ENCODE peak calls at places on chromosomes 12 and 14, in ten cellular contexts. E, X, J, L, Z, H, Q, R, G and S are unnamed samples.

GRCh38 chr12:132414634-132415340 is 75.2 kb upstream of the FBRSL1 start:
- DNase-seq in G (peak), X (peak), L (peak), Z (peak), R (peak), E (peak), J (peak), Q (no peak), H (no peak), S (peak)

GRCh38 chr12:3004655-3005565 is 45.7 kb downstream of the TEAD4 start:
- DNase-seq in H (no peak), G (no peak), R (no peak), X (no peak), Q (no peak), J (peak), E (peak), Z (no peak), L (peak), S (no peak)

GRCh38 chr14:36975834-36976233 is 196.6 kb downstream of the SLC25A21 start:
- DNase-seq in R (no peak), E (no peak), J (no peak), L (no peak), H (no peak), G (no peak), X (no peak), Q (no peak), Z (no peak), S (no peak)

GRCh38 chr12:87690236-87690810 is 338.9 kb downstream of the C12orf50 start:
- DNase-seq in Z (no peak), L (no peak), J (no peak), R (no peak), E (no peak), X (no peak), H (no peak), Q (no peak), G (no peak), S (no peak)

GRCh38 chr12:115341442-115341841 is 657.5 kb upstream of the TBX3 start:
- DNase-seq in Q (peak), L (peak), Z (peak), R (no peak), J (peak), E (peak), G (no peak), H (peak), X (peak), S (peak)

GRCh38 chr12:58765076-58765475 is 155.2 kb downstream of the LRIG3 start:
- DNase-seq in J (no peak), E (no peak), R (no peak), G (no peak), Q (no peak), H (no peak), Z (peak), L (no peak), X (no peak), S (no peak)

GRCh38 chr12:21502164-21502496 is 541 bp downstream of the GOLT1B start:
- DNase-seq in E (peak), R (no peak), Q (no peak), H (no peak), X (no peak), L (peak), Z (peak), J (peak), G (no peak), S (no peak)

GRCh38 chr12:88752183-88752582 is 171.9 kb upstream of the KITLG start:
- DNase-seq in H (no peak), R (no peak), G (no peak), E (no peak), Z (no peak), Q (no peak), J (no peak), X (no peak), L (no peak), S (no peak)

GRCh38 chr12:64625243-64626077 is 15.2 kb downstream of the RASSF3 start:
- DNase-seq in H (no peak), L (peak), J (peak), R (no peak), E (peak), G (peak), X (peak), Z (peak), Q (no peak), S (no peak)

GRCh38 chr12:70815866-70816470 is 104.6 kb downstream of the PTPRR start:
- DNase-seq in L (no peak), X (no peak), G (no peak), H (no peak), R (no peak), J (no peak), Z (no peak), E (no peak), Q (no peak), S (no peak)

GRCh38 chr12:72025524-72025923 is 86.9 kb downstream of the TPH2 start:
- DNase-seq in Q (no peak), R (no peak), H (no peak), E (no peak), G (no peak), Z (no peak), L (no peak), J (no peak), X (no peak), S (no peak)

GRCh38 chr12:102022286-102022685 is 39.5 kb downstream of the WASHC3 start:
- DNase-seq in L (no peak), E (no peak), R (no peak), Z (no peak), X (no peak), G (no peak), H (no peak), J (no peak), Q (no peak), S (no peak)

GRCh38 chr12:111753144-111753881 is 13.4 kb upstream of the ALDH2 start:
- DNase-seq in Z (peak), H (no peak), E (peak), G (no peak), R (peak), J (peak), X (peak), L (peak), Q (no peak), S (no peak)

GRCh38 chr14:105248368-105249174 is at the start of gene BTBD6:
- DNase-seq in L (peak), Z (peak), G (peak), J (peak), R (peak), E (peak), H (peak), X (peak), Q (peak), S (peak)

GRCh38 chr12:19994970-19995369 is 373.4 kb upstream of the PDE3A start:
- DNase-seq in J (no peak), Z (peak), X (no peak), R (no peak), H (no peak), G (no peak), L (no peak), E (no peak), Q (no peak), S (no peak)

GRCh38 chr12:3200032-3200617 is 122.9 kb downstream of the TSPAN9 start:
- DNase-seq in G (no peak), Z (peak), E (peak), R (peak), H (no peak), L (peak), X (peak), J (peak), Q (no peak), S (peak)

GRCh38 chr12:1272132-1272531 is 281.1 kb downstream of the ERC1 start:
- DNase-seq in Z (no peak), X (no peak), L (no peak), R (no peak), Q (no peak), H (no peak), G (no peak), E (no peak), J (no peak), S (no peak)

GRCh38 chr14:81946808-81947798 is 413.4 kb upstream of the SEL1L start:
- DNase-seq in L (peak), Z (no peak), X (no peak), H (no peak), G (no peak), Q (no peak), J (no peak), R (no peak), E (no peak), S (no peak)

GRCh38 chr14:37566811-37567371 is 28.2 kb downstream of the FOXA1 start:
- DNase-seq in G (no peak), E (no peak), Z (peak), R (no peak), H (no peak), L (no peak), Q (no peak), J (no peak), X (no peak), S (no peak)

GRCh38 chr12:132600048-132601032 is 10.0 kb downstream of the LRCOL1 start:
- DNase-seq in E (peak), L (peak), Z (peak), J (peak), X (peak), G (no peak), H (no peak), Q (no peak), R (peak), S (no peak)

GRCh38 chr14:67513631-67514108 is 19.4 kb upstream of the PLEKHH1 start:
- DNase-seq in H (no peak), L (peak), J (no peak), E (no peak), G (no peak), R (no peak), Q (no peak), X (no peak), Z (no peak), S (no peak)

GRCh38 chr14:101843665-101844064 is 82.2 kb downstream of the PPP2R5C start:
- DNase-seq in L (no peak), G (peak), J (no peak), X (no peak), E (no peak), H (no peak), Z (no peak), R (no peak), Q (no peak), S (no peak)

GRCh38 chr12:47885566-47885965 is 19.2 kb downstream of the VDR start:
- DNase-seq in X (no peak), L (no peak), H (no peak), R (no peak), G (no peak), J (no peak), Z (no peak), Q (no peak), E (no peak), S (no peak)

GRCh38 chr12:114694436-114695304 is 10.7 kb upstream of the TBX3 start:
- DNase-seq in E (no peak), J (no peak), R (no peak), Q (no peak), X (no peak), Z (no peak), G (no peak), H (no peak), L (peak), S (no peak)

GRCh38 chr12:119412811-119413794 is 78.6 kb downstream of the CCDC60 start:
- DNase-seq in G (peak), X (peak), R (peak), L (peak), Q (peak), Z (peak), J (peak), E (peak), H (no peak), S (no peak)

GRCh38 chr12:78865297-78865955 is 852 bp downstream of the SYT1 start:
- DNase-seq in J (no peak), E (no peak), H (no peak), R (no peak), X (no peak), G (no peak), Q (no peak), L (no peak), Z (no peak), S (no peak)

GRCh38 chr14:68396411-68396930 is 396.4 kb downstream of the ZFP36L1 start:
- DNase-seq in Q (no peak), H (no peak), Z (no peak), X (no peak), G (no peak), J (no peak), R (no peak), E (no peak), L (no peak), S (no peak)

DNA sequence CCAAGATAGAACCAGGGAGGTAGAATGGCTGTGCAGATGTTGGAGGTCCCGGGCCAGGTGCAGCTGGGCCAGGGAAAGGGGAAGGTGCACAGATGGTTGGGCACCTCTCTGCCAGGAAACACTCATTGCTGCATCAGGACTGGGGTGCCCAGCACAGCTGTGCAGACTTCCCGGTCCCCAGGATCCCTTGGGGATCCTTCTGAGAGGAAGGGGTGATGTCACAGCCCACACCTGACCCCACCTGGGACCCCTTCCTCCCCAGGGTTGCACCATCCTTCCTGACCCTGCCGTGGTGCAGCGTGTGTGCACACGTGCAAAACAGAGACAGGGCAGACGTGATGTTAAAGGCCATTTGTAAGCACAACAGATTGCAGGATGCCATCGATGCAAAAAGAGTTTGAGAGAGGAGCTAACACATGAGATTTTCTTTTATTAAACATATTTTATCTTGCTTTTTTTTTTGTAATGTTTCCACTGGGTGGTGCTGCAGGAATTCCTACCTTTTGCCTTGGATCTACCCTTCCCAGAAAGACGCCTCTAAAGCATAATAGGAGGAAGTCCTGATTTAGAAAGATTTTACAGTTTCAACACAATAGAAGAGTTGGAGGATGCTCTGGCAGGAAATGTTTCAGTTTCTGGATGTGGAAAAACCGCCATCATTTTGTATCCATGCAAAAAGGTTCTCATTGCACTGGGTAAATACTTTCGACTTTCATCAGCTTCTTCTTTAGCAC is 14.8 kb downstream of the ELK3 start:
- DNase-seq in X (no peak), H (no peak), J (no peak), R (no peak), E (no peak), L (no peak), Z (no peak), Q (no peak), G (no peak), S (no peak)
- TF ChIP-seq CTCF in X (peak), H (no peak), J (no peak), R (no peak), E (peak), L (no peak), Z (peak), Q (no peak), G (no peak), S (peak)

GRCh38 chr14:73752297-73752992 is 38.3 kb upstream of the PNMA1 start:
- DNase-seq in L (peak), J (no peak), H (no peak), X (peak), R (no peak), E (peak), Z (peak), G (no peak), Q (peak), S (peak)
- TF ChIP-seq CTCF in L (peak), J (peak), H (peak), X (no peak), R (no peak), E (peak), Z (peak), G (peak), Q (peak), S (peak)

GRCh38 chr12:10989107-10989506 is 2.4 kb upstream of the TAS2R50 start:
- DNase-seq in G (no peak), Q (no peak), H (no peak), L (no peak), Z (no peak), R (no peak), X (no peak), E (no peak), J (no peak), S (no peak)
- TF ChIP-seq CTCF in G (no peak), Q (no peak), H (no peak), L (no peak), Z (no peak), R (no peak), X (no peak), E (no peak), J (no peak), S (no peak)

DNA sequence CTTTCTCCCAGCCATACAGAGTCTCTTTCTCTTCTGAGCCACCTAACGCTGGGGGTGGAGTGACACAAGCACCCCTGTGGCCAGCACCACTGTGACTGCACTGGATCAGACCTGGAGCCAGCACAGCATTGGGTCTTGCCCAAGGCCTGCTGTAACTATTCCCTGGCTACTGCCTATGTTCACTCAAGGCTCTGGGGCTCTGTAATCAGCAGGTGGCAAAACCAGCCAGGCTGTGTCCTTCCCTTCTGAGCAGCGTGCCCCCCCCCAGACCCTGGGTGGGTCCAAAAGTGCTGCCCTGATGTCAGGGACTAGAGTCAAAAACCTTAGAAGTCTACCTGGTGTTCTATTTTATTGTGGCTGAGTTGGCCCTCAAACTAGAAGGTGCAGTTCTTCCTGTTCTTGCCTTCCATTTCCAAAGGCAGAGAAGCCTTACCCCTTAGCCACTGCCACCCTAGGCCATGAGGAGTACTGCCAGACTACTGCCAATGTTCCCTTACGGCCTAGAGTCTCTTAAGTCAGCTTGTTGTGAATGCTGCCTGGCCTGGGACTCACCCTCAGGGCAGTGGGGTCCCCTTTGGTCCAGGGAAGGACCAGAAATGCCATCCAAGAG is 49.9 kb downstream of the PELI2 start:
- DNase-seq in J (no peak), H (no peak), L (no peak), X (no peak), G (no peak), Z (no peak), R (no peak), E (no peak), Q (no peak), S (no peak)
- TF ChIP-seq CTCF in J (no peak), H (peak), L (no peak), X (no peak), G (no peak), Z (no peak), R (no peak), E (no peak), Q (no peak), S (no peak)

DNA sequence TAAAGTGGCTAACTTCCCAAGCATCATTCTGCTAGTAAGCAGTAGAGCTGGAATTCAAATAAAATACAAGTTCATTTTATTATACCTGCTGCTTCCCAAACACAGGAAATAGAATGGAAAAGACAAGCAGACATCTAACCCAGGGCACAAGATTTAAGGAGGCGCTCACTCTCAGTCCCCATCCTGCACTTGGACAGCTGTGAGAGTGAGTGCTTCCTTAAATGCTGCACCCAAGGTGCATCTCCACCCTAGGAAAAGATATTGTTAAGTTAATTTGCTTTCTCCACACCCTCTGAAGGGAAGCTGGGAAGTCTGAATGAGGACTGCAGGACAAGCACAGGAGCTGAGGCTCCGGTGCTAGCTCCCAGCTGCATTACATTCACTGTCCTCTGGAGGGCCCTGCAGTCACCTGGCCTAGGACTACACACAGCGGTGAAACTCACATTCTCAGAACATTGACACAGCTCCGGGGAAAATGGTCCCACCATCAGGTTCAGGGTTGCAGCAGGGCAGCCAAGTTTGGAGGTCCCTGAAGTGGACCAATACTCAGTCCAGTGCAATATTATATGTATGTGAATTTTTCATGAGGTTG is 14.2 kb downstream of the HEBP1 start:
- DNase-seq in E (no peak), J (peak), H (no peak), Q (no peak), L (no peak), G (no peak), Z (peak), R (peak), X (no peak), S (no peak)
- TF ChIP-seq CTCF in E (peak), J (peak), H (peak), Q (peak), L (peak), G (peak), Z (peak), R (peak), X (peak), S (peak)

GRCh38 chr12:103771466-103771865 is 69.6 kb downstream of the NT5DC3 start:
- DNase-seq in H (no peak), R (peak), J (peak), X (no peak), E (peak), Z (peak), Q (no peak), L (peak), G (no peak), S (no peak)
- TF ChIP-seq CTCF in H (no peak), R (peak), J (peak), X (peak), E (peak), Z (peak), Q (peak), L (peak), G (peak), S (peak)

DNA sequence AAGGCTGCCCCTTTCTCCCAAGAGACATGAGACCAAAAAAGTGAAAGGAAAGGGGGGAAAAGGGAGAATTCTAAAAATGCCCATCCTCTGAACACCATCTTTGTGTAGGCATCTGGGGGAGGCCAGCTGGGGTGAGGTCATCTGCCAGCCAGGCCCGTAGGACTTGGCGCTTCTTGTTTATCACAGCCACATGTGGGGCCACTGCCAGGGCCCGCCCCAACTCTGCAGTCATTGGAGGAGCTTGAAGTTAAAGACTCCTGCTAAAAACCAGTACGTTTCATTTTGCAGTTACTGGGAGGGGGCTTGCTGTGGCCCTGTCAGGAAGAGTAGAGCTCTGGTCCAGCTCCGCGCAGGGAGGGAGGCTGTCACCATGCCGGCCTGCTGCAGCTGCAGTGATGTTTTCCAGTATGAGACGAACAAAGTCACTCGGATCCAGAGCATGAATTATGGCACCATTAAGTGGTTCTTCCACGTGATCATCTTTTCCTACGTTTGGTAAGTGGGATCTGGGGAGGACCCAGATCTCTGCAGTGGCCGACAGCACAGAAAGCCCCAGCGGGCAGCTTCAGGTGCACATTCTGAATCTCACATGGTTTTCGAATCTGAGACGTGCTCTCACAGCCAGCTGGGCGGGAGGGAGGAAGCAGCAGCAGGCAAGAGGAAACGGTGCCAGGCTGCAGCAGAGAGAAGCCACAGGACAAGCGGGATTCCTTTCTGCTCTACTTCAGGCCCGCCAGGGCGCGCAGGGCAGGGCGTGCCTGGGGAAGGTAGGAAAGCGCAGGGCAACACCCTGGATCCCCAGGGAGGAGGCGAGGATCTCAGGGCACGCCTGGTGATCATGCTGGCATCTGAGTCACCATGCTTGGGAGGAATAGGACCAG is at the start of gene P2RX7:
- DNase-seq in J (peak), L (peak), H (peak), X (peak), G (peak), Q (peak), Z (peak), R (peak), E (peak), S (no peak)
- TF ChIP-seq CTCF in J (no peak), L (no peak), H (no peak), X (no peak), G (peak), Q (peak), Z (no peak), R (no peak), E (peak), S (no peak)